ENCODE peak calls at places on chromosomes 1 and 21, in eight cellular contexts. R is stimulated activated CD8-positive, alpha-beta memory T cell treated with anti-CD3 and anti-CD28 coated beads, Interleukin-2, amount 100 ng/mL, for 1 hour; B is HT-29; U is smooth muscle cell of the brain vasculature; D is GM20000; L is NAMALWA; F is fibroblast of lung; M is NCI-H446. W is an unnamed sample.

GRCh38 chr1:223711173-223711572 is 1.2 kb upstream of the CAPN2 start:
- DNase-seq in R (no peak), M (peak), F (peak), B (no peak), L (no peak), D (no peak), U (no peak), W (no peak)

GRCh38 chr1:23567629-23567995 is 8.3 kb upstream of the ID3 start:
- DNase-seq in L (peak), D (no peak), R (no peak), U (no peak), M (no peak), B (no peak), F (no peak), W (no peak)

GRCh38 chr21:19908386-19908785 is 1089.8 kb upstream of the NCAM2 start:
- DNase-seq in M (no peak), R (no peak), L (no peak), F (no peak), B (no peak), D (no peak), U (no peak), W (peak)

GRCh38 chr1:89724369-89725015 is 91.6 kb downstream of the LRRC8C start:
- DNase-seq in M (no peak), D (peak), R (no peak), L (no peak), B (no peak), U (no peak), F (no peak), W (peak)

GRCh38 chr1:159000627-159001026 is 9.1 kb upstream of the IFI16 start:
- DNase-seq in B (no peak), F (peak), L (no peak), U (peak), M (peak), D (no peak), R (no peak), W (peak)

GRCh38 chr1:201094829-201095228 is 17.4 kb downstream of the CACNA1S start:
- DNase-seq in L (no peak), B (no peak), D (no peak), M (no peak), R (no peak), F (no peak), U (no peak), W (no peak)

GRCh38 chr1:220307528-220308100 is 35.4 kb upstream of the RAB3GAP2 start:
- DNase-seq in B (no peak), M (no peak), U (no peak), D (no peak), F (no peak), L (no peak), R (no peak), W (no peak)

GRCh38 chr21:33543505-33544129 is 779 bp downstream of the SON start:
- DNase-seq in R (peak), M (no peak), U (peak), D (peak), L (peak), B (no peak), F (no peak), W (peak)

GRCh38 chr1:212315907-212316306 is 30.7 kb downstream of the PPP2R5A start:
- DNase-seq in F (peak), B (peak), D (no peak), U (no peak), L (peak), R (no peak), M (no peak), W (peak)

GRCh38 chr1:156601122-156601830 is at the start of gene GPATCH4:
- DNase-seq in B (peak), U (peak), L (peak), F (peak), D (peak), M (peak), R (peak), W (peak)